ENCODE peak calls at places on chromosomes 11 and 22, in six cellular contexts. One of them, this sample, is unnamed.

GRCh38 chr11:6630632-6631291 is 11.5 kb upstream of the TPP1 start:
- DNase-seq in AG10803: no peak
- DNase-seq in midbrain: no peak
- DNase-seq in stimulated activated CD8-positive, alpha-beta memory T cell treated with anti-CD3 and anti-CD28 coated beads, Interleukin-7, amount 100 ng/mL, for 48 hours: no peak
- DNase-seq in mesothelial cell of epicardium: no peak
- DNase-seq in IMR-90: no peak
- DNase-seq in this sample: no peak

GRCh38 chr11:117875397-117876048 is 935 bp downstream of the FXYD6 start:
- DNase-seq in stimulated activated CD8-positive, alpha-beta memory T cell treated with anti-CD3 and anti-CD28 coated beads, Interleukin-7, amount 100 ng/mL, for 48 hours: no peak
- DNase-seq in mesothelial cell of epicardium: no peak
- DNase-seq in midbrain: no peak
- DNase-seq in IMR-90: no peak
- DNase-seq in AG10803: no peak
- DNase-seq in this sample: peak; percentile 28

GRCh38 chr11:3052109-3052479 is 5.1 kb downstream of the CARS1 start:
- DNase-seq in stimulated activated CD8-positive, alpha-beta memory T cell treated with anti-CD3 and anti-CD28 coated beads, Interleukin-7, amount 100 ng/mL, for 48 hours: no peak
- DNase-seq in AG10803: no peak
- DNase-seq in mesothelial cell of epicardium: no peak
- DNase-seq in midbrain: no peak
- DNase-seq in IMR-90: no peak
- DNase-seq in this sample: peak; percentile 33

GRCh38 chr11:134654161-134654915 is 242.3 kb upstream of the B3GAT1 start:
- DNase-seq in midbrain: no peak
- DNase-seq in AG10803: no peak
- DNase-seq in IMR-90: no peak
- DNase-seq in stimulated activated CD8-positive, alpha-beta memory T cell treated with anti-CD3 and anti-CD28 coated beads, Interleukin-7, amount 100 ng/mL, for 48 hours: peak; percentile 21
- DNase-seq in mesothelial cell of epicardium: no peak
- DNase-seq in this sample: no peak

GRCh38 chr11:132042296-132042695 is 671.9 kb downstream of the NTM start:
- DNase-seq in stimulated activated CD8-positive, alpha-beta memory T cell treated with anti-CD3 and anti-CD28 coated beads, Interleukin-7, amount 100 ng/mL, for 48 hours: no peak
- DNase-seq in midbrain: peak; percentile 60
- DNase-seq in mesothelial cell of epicardium: no peak
- DNase-seq in AG10803: no peak
- DNase-seq in IMR-90: no peak
- DNase-seq in this sample: no peak

GRCh38 chr11:17496406-17496805 is 19.8 kb upstream of the ABCC8 start:
- DNase-seq in stimulated activated CD8-positive, alpha-beta memory T cell treated with anti-CD3 and anti-CD28 coated beads, Interleukin-7, amount 100 ng/mL, for 48 hours: no peak
- DNase-seq in midbrain: no peak
- DNase-seq in AG10803: peak; percentile 9
- DNase-seq in mesothelial cell of epicardium: no peak
- DNase-seq in IMR-90: no peak
- DNase-seq in this sample: no peak

GRCh38 chr22:39146256-39147101 is 6.0 kb downstream of the CBX7 start:
- DNase-seq in AG10803: no peak
- DNase-seq in mesothelial cell of epicardium: no peak
- DNase-seq in IMR-90: no peak
- DNase-seq in stimulated activated CD8-positive, alpha-beta memory T cell treated with anti-CD3 and anti-CD28 coated beads, Interleukin-7, amount 100 ng/mL, for 48 hours: no peak
- DNase-seq in midbrain: no peak
- DNase-seq in this sample: no peak

GRCh38 chr22:19875531-19876313 is 21.0 kb upstream of the GNB1L start:
- DNase-seq in AG10803: no peak
- DNase-seq in stimulated activated CD8-positive, alpha-beta memory T cell treated with anti-CD3 and anti-CD28 coated beads, Interleukin-7, amount 100 ng/mL, for 48 hours: no peak
- DNase-seq in mesothelial cell of epicardium: peak; percentile 19
- DNase-seq in IMR-90: no peak
- DNase-seq in midbrain: no peak
- DNase-seq in this sample: no peak

GRCh38 chr11:92964471-92964870 is 5.0 kb upstream of the MTNR1B start:
- DNase-seq in AG10803: no peak
- DNase-seq in mesothelial cell of epicardium: no peak
- DNase-seq in midbrain: no peak
- DNase-seq in IMR-90: no peak
- DNase-seq in stimulated activated CD8-positive, alpha-beta memory T cell treated with anti-CD3 and anti-CD28 coated beads, Interleukin-7, amount 100 ng/mL, for 48 hours: no peak
- DNase-seq in this sample: no peak

GRCh38 chr11:126424471-126425039 is 69.1 kb downstream of the ST3GAL4 start:
- DNase-seq in AG10803: no peak
- DNase-seq in IMR-90: no peak
- DNase-seq in mesothelial cell of epicardium: no peak
- DNase-seq in stimulated activated CD8-positive, alpha-beta memory T cell treated with anti-CD3 and anti-CD28 coated beads, Interleukin-7, amount 100 ng/mL, for 48 hours: no peak
- DNase-seq in midbrain: no peak
- DNase-seq in this sample: no peak

GRCh38 chr11:27089746-27090145 is 49.1 kb downstream of the BBOX1 start:
- DNase-seq in mesothelial cell of epicardium: no peak
- DNase-seq in AG10803: no peak
- DNase-seq in stimulated activated CD8-positive, alpha-beta memory T cell treated with anti-CD3 and anti-CD28 coated beads, Interleukin-7, amount 100 ng/mL, for 48 hours: no peak
- DNase-seq in IMR-90: no peak
- DNase-seq in midbrain: no peak
- DNase-seq in this sample: no peak

GRCh38 chr11:10400856-10401255 is 54.2 kb upstream of the AMPD3 start:
- DNase-seq in AG10803: no peak
- DNase-seq in mesothelial cell of epicardium: no peak
- DNase-seq in midbrain: no peak
- DNase-seq in IMR-90: peak; percentile 21
- DNase-seq in stimulated activated CD8-positive, alpha-beta memory T cell treated with anti-CD3 and anti-CD28 coated beads, Interleukin-7, amount 100 ng/mL, for 48 hours: no peak
- DNase-seq in this sample: no peak

GRCh38 chr11:76839326-76839725 is 21.4 kb upstream of the ACER3 start:
- DNase-seq in mesothelial cell of epicardium: no peak
- DNase-seq in AG10803: no peak
- DNase-seq in midbrain: no peak
- DNase-seq in IMR-90: no peak
- DNase-seq in stimulated activated CD8-positive, alpha-beta memory T cell treated with anti-CD3 and anti-CD28 coated beads, Interleukin-7, amount 100 ng/mL, for 48 hours: no peak
- DNase-seq in this sample: no peak

GRCh38 chr11:42077794-42078193 is 618.3 kb upstream of the LRRC4C start:
- DNase-seq in AG10803: no peak
- DNase-seq in mesothelial cell of epicardium: no peak
- DNase-seq in IMR-90: no peak
- DNase-seq in stimulated activated CD8-positive, alpha-beta memory T cell treated with anti-CD3 and anti-CD28 coated beads, Interleukin-7, amount 100 ng/mL, for 48 hours: no peak
- DNase-seq in midbrain: no peak
- DNase-seq in this sample: no peak

GRCh38 chr22:44380716-44381500 is 68.2 kb upstream of the SHISAL1 start:
- DNase-seq in AG10803: no peak
- DNase-seq in IMR-90: no peak
- DNase-seq in mesothelial cell of epicardium: no peak
- DNase-seq in stimulated activated CD8-positive, alpha-beta memory T cell treated with anti-CD3 and anti-CD28 coated beads, Interleukin-7, amount 100 ng/mL, for 48 hours: no peak
- DNase-seq in midbrain: peak; percentile 4
- DNase-seq in this sample: no peak

GRCh38 chr11:73343076-73343833 is 32.9 kb upstream of the RELT start:
- DNase-seq in midbrain: no peak
- DNase-seq in IMR-90: no peak
- DNase-seq in stimulated activated CD8-positive, alpha-beta memory T cell treated with anti-CD3 and anti-CD28 coated beads, Interleukin-7, amount 100 ng/mL, for 48 hours: no peak
- DNase-seq in mesothelial cell of epicardium: no peak
- DNase-seq in AG10803: no peak
- DNase-seq in this sample: no peak

GRCh38 chr11:125955856-125956255 is 10.0 kb downstream of the VSIG10L2 start:
- DNase-seq in IMR-90: no peak
- DNase-seq in AG10803: no peak
- DNase-seq in mesothelial cell of epicardium: no peak
- DNase-seq in stimulated activated CD8-positive, alpha-beta memory T cell treated with anti-CD3 and anti-CD28 coated beads, Interleukin-7, amount 100 ng/mL, for 48 hours: no peak
- DNase-seq in midbrain: no peak
- DNase-seq in this sample: no peak

GRCh38 chr11:46120711-46121327 is 435 bp downstream of the PHF21A start:
- DNase-seq in stimulated activated CD8-positive, alpha-beta memory T cell treated with anti-CD3 and anti-CD28 coated beads, Interleukin-7, amount 100 ng/mL, for 48 hours: no peak
- DNase-seq in mesothelial cell of epicardium: no peak
- DNase-seq in IMR-90: peak; percentile 78
- DNase-seq in midbrain: peak; percentile 88
- DNase-seq in AG10803: peak; percentile 86
- DNase-seq in this sample: peak; percentile 88

GRCh38 chr22:20130319-20130718 is 1.3 kb upstream of the ZDHHC8 start:
- DNase-seq in mesothelial cell of epicardium: no peak
- DNase-seq in stimulated activated CD8-positive, alpha-beta memory T cell treated with anti-CD3 and anti-CD28 coated beads, Interleukin-7, amount 100 ng/mL, for 48 hours: no peak
- DNase-seq in midbrain: no peak
- DNase-seq in IMR-90: no peak
- DNase-seq in AG10803: no peak
- DNase-seq in this sample: peak; percentile 72

GRCh38 chr22:19062909-19063308 is 59.3 kb downstream of the DGCR2 start:
- DNase-seq in stimulated activated CD8-positive, alpha-beta memory T cell treated with anti-CD3 and anti-CD28 coated beads, Interleukin-7, amount 100 ng/mL, for 48 hours: no peak
- DNase-seq in mesothelial cell of epicardium: no peak
- DNase-seq in midbrain: no peak
- DNase-seq in IMR-90: no peak
- DNase-seq in AG10803: no peak
- DNase-seq in this sample: no peak

GRCh38 chr11:9332655-9333054 is 18.3 kb upstream of the TMEM41B start:
- DNase-seq in stimulated activated CD8-positive, alpha-beta memory T cell treated with anti-CD3 and anti-CD28 coated beads, Interleukin-7, amount 100 ng/mL, for 48 hours: no peak
- DNase-seq in IMR-90: no peak
- DNase-seq in mesothelial cell of epicardium: no peak
- DNase-seq in AG10803: peak; percentile 36
- DNase-seq in midbrain: no peak
- DNase-seq in this sample: no peak

GRCh38 chr22:37731804-37732471 is 35.1 kb downstream of the TRIOBP start:
- DNase-seq in IMR-90: no peak
- DNase-seq in AG10803: no peak
- DNase-seq in midbrain: no peak
- DNase-seq in mesothelial cell of epicardium: no peak
- DNase-seq in stimulated activated CD8-positive, alpha-beta memory T cell treated with anti-CD3 and anti-CD28 coated beads, Interleukin-7, amount 100 ng/mL, for 48 hours: no peak
- DNase-seq in this sample: no peak

GRCh38 chr11:84524422-84525051 is 1102.6 kb downstream of the DLG2 start:
- DNase-seq in IMR-90: peak; percentile 25
- DNase-seq in AG10803: peak; percentile 49
- DNase-seq in midbrain: peak; percentile 21
- DNase-seq in stimulated activated CD8-positive, alpha-beta memory T cell treated with anti-CD3 and anti-CD28 coated beads, Interleukin-7, amount 100 ng/mL, for 48 hours: no peak
- DNase-seq in mesothelial cell of epicardium: no peak
- DNase-seq in this sample: no peak

GRCh38 chr22:43424201-43424600 is 12.4 kb downstream of the MPPED1 start:
- DNase-seq in AG10803: no peak
- DNase-seq in IMR-90: no peak
- DNase-seq in stimulated activated CD8-positive, alpha-beta memory T cell treated with anti-CD3 and anti-CD28 coated beads, Interleukin-7, amount 100 ng/mL, for 48 hours: no peak
- DNase-seq in mesothelial cell of epicardium: no peak
- DNase-seq in midbrain: no peak
- DNase-seq in this sample: no peak

GRCh38 chr11:76702378-76703128 is 32.0 kb upstream of the LRRC32 start:
- DNase-seq in AG10803: no peak
- DNase-seq in stimulated activated CD8-positive, alpha-beta memory T cell treated with anti-CD3 and anti-CD28 coated beads, Interleukin-7, amount 100 ng/mL, for 48 hours: no peak
- DNase-seq in midbrain: no peak
- DNase-seq in IMR-90: peak; percentile 15
- DNase-seq in mesothelial cell of epicardium: no peak
- DNase-seq in this sample: no peak

GRCh38 chr11:73143126-73143838 is 1.2 kb upstream of the FCHSD2 start:
- DNase-seq in mesothelial cell of epicardium: no peak
- DNase-seq in AG10803: no peak
- DNase-seq in IMR-90: peak; percentile 58
- DNase-seq in stimulated activated CD8-positive, alpha-beta memory T cell treated with anti-CD3 and anti-CD28 coated beads, Interleukin-7, amount 100 ng/mL, for 48 hours: no peak
- DNase-seq in midbrain: no peak
- DNase-seq in this sample: peak; percentile 55

GRCh38 chr22:19596680-19597398 is 72.6 kb upstream of the CLDN5 start:
- DNase-seq in mesothelial cell of epicardium: no peak
- DNase-seq in stimulated activated CD8-positive, alpha-beta memory T cell treated with anti-CD3 and anti-CD28 coated beads, Interleukin-7, amount 100 ng/mL, for 48 hours: no peak
- DNase-seq in IMR-90: no peak
- DNase-seq in midbrain: no peak
- DNase-seq in AG10803: no peak
- DNase-seq in this sample: no peak

GRCh38 chr11:111414267-111414931 is 35.3 kb upstream of the POU2AF1 start:
- DNase-seq in midbrain: no peak
- DNase-seq in stimulated activated CD8-positive, alpha-beta memory T cell treated with anti-CD3 and anti-CD28 coated beads, Interleukin-7, amount 100 ng/mL, for 48 hours: no peak
- DNase-seq in AG10803: no peak
- DNase-seq in IMR-90: no peak
- DNase-seq in mesothelial cell of epicardium: no peak
- DNase-seq in this sample: no peak

GRCh38 chr11:46015941-46016340 is 93.5 kb downstream of the LARGE2 start:
- DNase-seq in AG10803: no peak
- DNase-seq in stimulated activated CD8-positive, alpha-beta memory T cell treated with anti-CD3 and anti-CD28 coated beads, Interleukin-7, amount 100 ng/mL, for 48 hours: no peak
- DNase-seq in midbrain: no peak
- DNase-seq in IMR-90: peak; percentile 27
- DNase-seq in mesothelial cell of epicardium: no peak
- DNase-seq in this sample: no peak

GRCh38 chr11:2509481-2510001 is 64.7 kb downstream of the KCNQ1 start:
- DNase-seq in stimulated activated CD8-positive, alpha-beta memory T cell treated with anti-CD3 and anti-CD28 coated beads, Interleukin-7, amount 100 ng/mL, for 48 hours: no peak
- DNase-seq in AG10803: no peak
- DNase-seq in IMR-90: no peak
- DNase-seq in midbrain: no peak
- DNase-seq in mesothelial cell of epicardium: no peak
- DNase-seq in this sample: no peak

GRCh38 chr11:134741453-134742227 is 329.6 kb upstream of the B3GAT1 start:
- DNase-seq in stimulated activated CD8-positive, alpha-beta memory T cell treated with anti-CD3 and anti-CD28 coated beads, Interleukin-7, amount 100 ng/mL, for 48 hours: no peak
- DNase-seq in IMR-90: peak; percentile 53
- DNase-seq in AG10803: no peak
- DNase-seq in midbrain: no peak
- DNase-seq in mesothelial cell of epicardium: no peak
- DNase-seq in this sample: no peak

GRCh38 chr22:21642584-21643448 is 714 bp downstream of the SDF2L1 start:
- DNase-seq in midbrain: peak; percentile 11
- DNase-seq in stimulated activated CD8-positive, alpha-beta memory T cell treated with anti-CD3 and anti-CD28 coated beads, Interleukin-7, amount 100 ng/mL, for 48 hours: peak; percentile 50
- DNase-seq in AG10803: peak; percentile 35
- DNase-seq in mesothelial cell of epicardium: no peak
- DNase-seq in IMR-90: peak; percentile 44
- DNase-seq in this sample: peak; percentile 69

GRCh38 chr11:95289378-95289777 is 58.4 kb upstream of the SESN3 start:
- DNase-seq in stimulated activated CD8-positive, alpha-beta memory T cell treated with anti-CD3 and anti-CD28 coated beads, Interleukin-7, amount 100 ng/mL, for 48 hours: no peak
- DNase-seq in IMR-90: no peak
- DNase-seq in mesothelial cell of epicardium: no peak
- DNase-seq in AG10803: no peak
- DNase-seq in midbrain: no peak
- DNase-seq in this sample: no peak

GRCh38 chr11:126138636-126139540 is 72.6 kb downstream of the RPUSD4 start:
- DNase-seq in IMR-90: no peak
- DNase-seq in AG10803: no peak
- DNase-seq in midbrain: no peak
- DNase-seq in mesothelial cell of epicardium: no peak
- DNase-seq in stimulated activated CD8-positive, alpha-beta memory T cell treated with anti-CD3 and anti-CD28 coated beads, Interleukin-7, amount 100 ng/mL, for 48 hours: no peak
- DNase-seq in this sample: no peak

GRCh38 chr11:7278314-7278917 is 26.7 kb downstream of the SYT9 start:
- DNase-seq in AG10803: peak; percentile 33
- DNase-seq in IMR-90: peak; percentile 34
- DNase-seq in mesothelial cell of epicardium: no peak
- DNase-seq in stimulated activated CD8-positive, alpha-beta memory T cell treated with anti-CD3 and anti-CD28 coated beads, Interleukin-7, amount 100 ng/mL, for 48 hours: no peak
- DNase-seq in midbrain: peak; percentile 40
- DNase-seq in this sample: no peak

GRCh38 chr22:48393041-48393370 is 1434.7 kb downstream of the BRD1 start:
- DNase-seq in IMR-90: no peak
- DNase-seq in stimulated activated CD8-positive, alpha-beta memory T cell treated with anti-CD3 and anti-CD28 coated beads, Interleukin-7, amount 100 ng/mL, for 48 hours: no peak
- DNase-seq in mesothelial cell of epicardium: no peak
- DNase-seq in AG10803: no peak
- DNase-seq in midbrain: no peak
- DNase-seq in this sample: no peak